ENCODE peak calls at places on chromosomes 13 and 19, in ten cellular contexts. K is Peyer's patch, N is adrenal gland, B is tibial nerve, D is A549, X is H1, V is testis, L is uterus, E is gastrocnemius medialis, Q is transverse colon. H is an unnamed sample. For H3K4me1, the result is how much of the 10 kb centered on the place peaks cover.

GRCh38 chr13:36310417-36311108 is 12.9 kb upstream of the CCDC169 start:
- DNase-seq in Q (no peak), B (no peak), K (no peak), D (no peak), L (no peak), N (no peak), X (no peak), V (no peak), E (no peak), H (no peak)

GRCh38 chr19:42683917-42684513 is 56.3 kb downstream of the PSG3 start:
- DNase-seq in L (no peak), B (peak), N (no peak), Q (no peak), D (peak), E (no peak), K (no peak), X (peak), V (peak), H (no peak)

GRCh38 chr19:3818479-3818878 is 32.3 kb upstream of the MATK start:
- DNase-seq in X (no peak), L (no peak), V (no peak), K (no peak), N (no peak), E (no peak), B (no peak), D (no peak), Q (no peak), H (no peak)

GRCh38 chr13:99905224-99905623 is 66.3 kb downstream of the ZIC5 start:
- DNase-seq in D (no peak), X (no peak), B (no peak), L (no peak), E (no peak), N (no peak), Q (no peak), K (no peak), V (no peak), H (no peak)

GRCh38 chr19:32875428-32875827 is 5.9 kb upstream of the SLC7A9 start:
- DNase-seq in E (no peak), B (no peak), X (peak), N (no peak), Q (no peak), D (no peak), L (no peak), K (no peak), V (no peak), H (no peak)

GRCh38 chr19:36058481-36059179 is 3.9 kb downstream of the WDR62 start:
- DNase-seq in V (no peak), N (no peak), E (no peak), B (no peak), X (no peak), L (no peak), D (no peak), Q (no peak), K (no peak), H (no peak)

GRCh38 chr19:47225746-47226425 is 5.1 kb downstream of the BBC3 start:
- DNase-seq in D (peak), K (peak), V (peak), Q (peak), X (peak), L (peak), E (peak), B (peak), N (peak), H (peak)

GRCh38 chr13:23160241-23161175 is 20.3 kb upstream of the SGCG start:
- DNase-seq in K (no peak), N (no peak), D (no peak), Q (no peak), L (no peak), B (no peak), V (no peak), E (no peak), X (peak), H (no peak)

GRCh38 chr19:47315125-47315821 is 5.6 kb downstream of the C5AR1 start:
- DNase-seq in Q (peak), N (peak), X (no peak), B (peak), V (peak), D (peak), E (peak), K (no peak), L (peak), H (peak)

GRCh38 chr19:6811906-6812305 is 39.4 kb downstream of the VAV1 start:
- DNase-seq in B (no peak), V (peak), L (no peak), N (no peak), K (no peak), E (no peak), D (peak), Q (no peak), X (no peak), H (no peak)

GRCh38 chr19:58091251-58091995 is 6.6 kb downstream of the ZSCAN18 start:
- DNase-seq in K (no peak), V (no peak), D (no peak), Q (no peak), B (no peak), L (no peak), E (no peak), N (no peak), X (no peak), H (no peak)

GRCh38 chr19:3113100-3114017 is 19.2 kb downstream of the GNA11 start:
- DNase-seq in B (no peak), X (no peak), N (no peak), Q (no peak), E (no peak), V (no peak), D (no peak), K (no peak), L (no peak), H (no peak)

GRCh38 chr13:66329988-66330429 is 900.1 kb downstream of the PCDH9 start:
- DNase-seq in K (no peak), B (no peak), N (no peak), L (no peak), X (no peak), D (no peak), V (no peak), Q (no peak), E (no peak), H (no peak)

GRCh38 chr13:94329754-94330551 is 149.5 kb downstream of the DCT start:
- DNase-seq in Q (no peak), B (peak), V (no peak), D (peak), N (peak), L (peak), X (no peak), K (no peak), E (no peak), H (no peak)

GRCh38 chr19:13022859-13023636 is 27.8 kb downstream of the NFIX start:
- DNase-seq in V (peak), D (peak), E (peak), X (no peak), K (peak), Q (peak), B (peak), L (peak), N (peak), H (peak)

GRCh38 chr13:78701383-78701782 is 42.4 kb upstream of the OBI1 start:
- DNase-seq in L (no peak), V (no peak), D (no peak), Q (no peak), E (no peak), B (no peak), X (no peak), K (no peak), N (no peak), H (no peak)

GRCh38 chr19:10206226-10206873 is 11.6 kb upstream of the DNMT1 start:
- DNase-seq in N (peak), B (no peak), Q (no peak), K (no peak), X (no peak), E (no peak), V (no peak), D (no peak), L (no peak), H (no peak)

GRCh38 chr19:17234911-17235617 is 9.0 kb downstream of the OCEL1 start:
- DNase-seq in N (peak), D (no peak), Q (peak), X (peak), L (peak), B (no peak), E (no peak), V (peak), K (peak), H (peak)

GRCh38 chr13:26583662-26584061 is 26.2 kb downstream of the WASF3 start:
- DNase-seq in E (no peak), Q (no peak), V (no peak), L (no peak), K (no peak), X (no peak), B (no peak), D (no peak), N (no peak), H (no peak)

GRCh38 chr19:56114051-56114694 is 6.9 kb downstream of the ZNF787 start:
- DNase-seq in L (no peak), X (no peak), K (no peak), D (no peak), E (no peak), N (no peak), V (no peak), B (no peak), Q (no peak), H (no peak)

GRCh38 chr19:13309853-13310252 is 159.6 kb downstream of the IER2 start:
- DNase-seq in E (no peak), L (no peak), Q (no peak), V (no peak), N (no peak), D (no peak), K (no peak), B (no peak), X (no peak), H (no peak)

GRCh38 chr13:77338961-77339401 is 12.1 kb upstream of the MYCBP2 start:
- DNase-seq in Q (no peak), E (no peak), N (no peak), V (no peak), K (no peak), X (no peak), B (no peak), D (no peak), L (no peak), H (no peak)

GRCh38 chr13:110455941-110456340 is 105.6 kb downstream of the RAB20 start:
- DNase-seq in V (peak), B (peak), E (peak), X (peak), N (peak), L (peak), D (peak), K (peak), Q (peak), H (peak)

GRCh38 chr19:45528149-45528743 is 21.0 kb downstream of the VASP start:
- DNase-seq in E (no peak), B (no peak), N (peak), V (no peak), L (no peak), X (peak), K (no peak), D (no peak), Q (no peak), H (peak)

GRCh38 chr13:21333186-21333585 is 125.9 kb downstream of the ZDHHC20 start:
- DNase-seq in B (no peak), V (no peak), N (no peak), E (no peak), L (no peak), X (no peak), Q (no peak), D (no peak), K (no peak), H (no peak)

GRCh38 chr19:11138659-11139526 is 16.7 kb downstream of the SPC24 start:
- DNase-seq in V (peak), L (peak), X (peak), D (peak), K (peak), B (peak), N (peak), E (peak), Q (peak), H (peak)

GRCh38 chr13:90918551-90918950 is 428.9 kb upstream of the MIR17HG start:
- DNase-seq in X (no peak), L (no peak), V (no peak), B (no peak), D (no peak), E (no peak), K (no peak), Q (no peak), N (no peak), H (no peak)

GRCh38 chr19:41957838-41958366 is 1.2 kb downstream of the RABAC1 start:
- DNase-seq in L (peak), K (peak), E (peak), B (peak), Q (peak), D (peak), X (peak), N (peak), V (peak), H (peak)

GRCh38 chr13:98869408-98870090 is 108.3 kb downstream of the DOCK9 start:
- DNase-seq in Q (no peak), V (peak), X (no peak), L (no peak), B (no peak), D (no peak), E (no peak), K (no peak), N (peak), H (peak)

GRCh38 chr13:62846302-62846701 is 1430.7 kb upstream of the PCDH20 start:
- DNase-seq in N (no peak), B (no peak), V (no peak), Q (no peak), L (no peak), E (no peak), X (no peak), K (no peak), D (no peak), H (no peak)

GRCh38 chr13:99269627-99270252 is 11.6 kb upstream of the GPR18 start:
- DNase-seq in L (no peak), D (no peak), K (no peak), X (no peak), N (no peak), Q (no peak), B (no peak), E (no peak), V (no peak), H (no peak)

GRCh38 chr19:52665047-52665446 is 26.9 kb upstream of the ZNF83 start:
- DNase-seq in B (no peak), N (no peak), Q (no peak), X (no peak), D (no peak), E (no peak), V (no peak), L (no peak), K (no peak), H (no peak)

GRCh38 chr19:49200238-49200862 is 42.8 kb downstream of the TRPM4 start:
- DNase-seq in Q (peak), L (no peak), E (no peak), B (no peak), V (peak), X (no peak), D (peak), N (no peak), K (peak), H (no peak)

GRCh38 chr19:10762656-10763055 is 44.8 kb downstream of the DNM2 start:
- DNase-seq in E (no peak), D (no peak), L (no peak), N (no peak), X (no peak), K (peak), Q (peak), V (no peak), B (no peak), H (peak)

GRCh38 chr19:16070366-16070990 is 5.8 kb upstream of the TPM4 start:
- DNase-seq in X (no peak), B (no peak), K (peak), E (no peak), V (no peak), Q (peak), D (peak), L (no peak), N (peak), H (peak)

GRCh38 chr19:1852729-1853128 is 4.4 kb upstream of the REXO1 start:
- DNase-seq in L (no peak), X (no peak), N (no peak), Q (no peak), B (no peak), K (no peak), D (no peak), V (no peak), E (no peak), H (no peak)

GRCh38 chr19:13050274-13050673 is 52.4 kb downstream of the LYL1 start:
- DNase-seq in V (no peak), B (no peak), X (no peak), N (no peak), Q (no peak), K (no peak), L (no peak), E (no peak), D (no peak), H (no peak)

DNA sequence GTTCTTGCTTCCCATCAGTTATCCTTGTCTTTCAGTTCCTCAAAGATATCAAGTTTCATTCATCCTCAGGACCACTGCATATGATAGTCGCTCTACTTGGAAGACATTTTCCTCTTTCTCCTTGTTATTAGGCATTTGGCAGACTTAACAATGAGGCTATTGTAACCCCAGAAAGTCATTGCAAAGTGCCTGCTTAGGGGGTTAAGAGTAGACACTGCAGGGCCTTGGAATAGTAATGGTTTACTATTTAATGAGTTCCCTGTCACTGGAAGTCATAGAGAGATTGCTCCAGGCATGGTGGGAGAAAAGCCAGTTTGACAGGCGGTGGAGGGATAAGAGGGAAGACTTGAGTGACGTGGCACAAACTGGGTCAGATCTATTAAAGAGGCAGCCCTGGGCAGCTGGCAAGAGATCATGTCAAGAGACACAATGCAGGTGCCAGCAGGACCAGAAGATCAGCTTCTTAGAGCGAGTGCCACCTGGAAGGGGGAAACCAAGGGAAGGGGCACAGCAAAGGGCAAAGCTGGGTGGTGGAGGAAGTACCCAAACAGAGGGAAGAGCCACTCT is 16.8 kb upstream of the CPB2 start:
- DNase-seq in E (no peak), B (no peak), Q (no peak), D (no peak), N (no peak), K (no peak), V (no peak), X (no peak), L (no peak), H (no peak)
- H3K4me1 ChIP-seq in E (under half), B (under half), Q (under half), D (under half), N (under half), K (under half), V (under half), X (under half), L (under half), H (under half)

GRCh38 chr19:18368504-18369222 is 17.3 kb upstream of the GDF15 start:
- DNase-seq in L (no peak), D (no peak), E (no peak), B (no peak), Q (no peak), K (no peak), V (no peak), N (no peak), X (no peak), H (no peak)

GRCh38 chr19:18373407-18373891 is 12.5 kb upstream of the GDF15 start:
- DNase-seq in K (no peak), L (no peak), B (no peak), D (no peak), X (no peak), V (no peak), E (no peak), Q (no peak), N (no peak), H (no peak)

GRCh38 chr19:18377026-18377425 is 8.9 kb upstream of the GDF15 start:
- DNase-seq in D (no peak), V (no peak), Q (no peak), N (no peak), X (no peak), K (no peak), B (no peak), E (no peak), L (no peak), H (no peak)

GRCh38 chr19:18373892-18374629 is 11.9 kb upstream of the GDF15 start:
- DNase-seq in L (peak), Q (peak), E (peak), B (peak), V (peak), X (peak), D (peak), K (peak), N (peak), H (peak)
- TF ChIP-seq POLR2A in L (no peak), Q (no peak), E (peak), B (peak), V (no peak), X (peak), D (no peak), K (no peak), N (no peak), H (no peak)

GRCh38 chr13:72959643-72960042 is 99.2 kb upstream of the KLF5 start:
- DNase-seq in L (no peak), D (no peak), K (no peak), Q (no peak), B (no peak), E (no peak), X (no peak), N (no peak), V (no peak), H (no peak)

GRCh38 chr13:72963762-72964161 is 95.0 kb upstream of the KLF5 start:
- DNase-seq in B (no peak), V (no peak), N (no peak), Q (no peak), K (no peak), X (no peak), E (no peak), D (no peak), L (no peak), H (no peak)

GRCh38 chr13:72960541-72960940 is 98.3 kb upstream of the KLF5 start:
- DNase-seq in N (no peak), K (no peak), V (no peak), E (no peak), B (no peak), L (no peak), D (no peak), X (no peak), Q (no peak), H (no peak)

GRCh38 chr13:72960114-72960513 is 98.7 kb upstream of the KLF5 start:
- DNase-seq in K (no peak), X (no peak), B (no peak), L (no peak), Q (no peak), N (no peak), D (no peak), E (no peak), V (no peak), H (no peak)
- H3K4me3 ChIP-seq in K (no peak), X (no peak), B (no peak), L (no peak), Q (no peak), N (no peak), D (no peak), E (no peak), V (no peak), H (no peak)

DNA sequence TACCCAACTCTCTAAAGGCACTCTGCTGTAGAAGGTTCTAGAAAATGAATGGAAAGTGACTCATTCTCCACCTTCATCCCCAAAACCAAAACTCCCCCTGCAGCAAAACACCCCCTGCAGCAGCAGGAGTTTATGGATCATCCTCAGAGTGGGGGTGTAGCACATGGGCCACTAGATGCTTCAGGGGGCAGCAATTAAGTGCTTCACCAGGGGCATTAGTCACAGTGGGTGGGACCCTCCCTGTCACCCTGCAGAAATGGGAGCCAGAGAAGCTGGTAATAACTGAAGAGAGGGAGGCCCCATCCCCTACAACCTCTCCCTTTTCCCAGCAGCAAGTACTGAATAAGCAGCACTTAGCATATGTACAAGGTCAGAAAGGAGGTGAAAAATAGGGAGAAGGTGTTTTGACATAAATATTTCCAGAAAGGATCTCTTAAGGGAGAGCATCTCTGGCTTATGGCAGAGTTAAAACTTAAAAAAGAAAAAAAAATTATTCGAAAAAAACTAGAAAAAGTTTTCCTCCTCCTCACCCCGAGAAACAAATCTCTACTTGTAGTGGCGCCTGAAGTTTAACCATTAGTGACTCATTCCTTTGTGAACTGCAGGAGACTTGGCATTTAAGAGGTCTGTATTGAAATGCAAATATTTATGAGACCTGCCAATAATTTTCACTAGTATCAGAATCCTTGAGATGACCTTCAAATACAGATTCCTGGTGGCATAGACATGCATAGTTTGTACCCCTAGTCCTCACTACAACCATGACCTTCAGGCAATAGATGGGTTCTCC is 64.7 kb upstream of the MED4 start:
- DNase-seq in L (no peak), E (no peak), X (no peak), K (no peak), B (no peak), N (no peak), V (no peak), Q (no peak), D (no peak), H (no peak)
- H3K4me1 ChIP-seq in L (under half), E (under half), X (under half), K (under half), B (under half), N (under half), V (under half), Q (under half), D (under half), H (half or more)

DNA sequence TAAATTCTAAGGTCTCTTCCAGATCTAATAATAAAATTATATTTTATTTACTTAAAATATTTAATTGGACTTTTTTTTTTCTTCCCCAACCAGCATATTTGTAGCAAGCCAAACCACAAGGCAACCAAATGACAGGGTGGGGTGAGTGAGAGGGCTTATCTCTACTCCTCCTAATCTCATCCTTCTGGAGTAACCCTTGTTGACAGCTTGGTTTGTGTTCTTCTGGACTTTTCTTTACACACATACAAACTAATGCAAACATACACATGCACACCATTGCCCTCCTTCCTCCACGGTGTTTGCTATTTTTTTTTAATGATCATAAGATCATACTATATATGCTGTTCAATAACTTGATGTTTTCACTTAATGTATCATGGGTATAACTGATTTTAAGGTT is 383.1 kb downstream of the DLEU7 start:
- DNase-seq in X (no peak), D (no peak), B (no peak), Q (no peak), E (no peak), L (no peak), K (no peak), V (no peak), N (no peak), H (no peak)
- TF ChIP-seq POLR2A in X (no peak), D (no peak), B (no peak), Q (no peak), E (no peak), L (no peak), K (no peak), V (no peak), N (no peak), H (no peak)

H was measured in heart left ventricle.